ENCODE peak calls at places on chromosomes 6 and 20, in nine cellular contexts. One of them, this sample, is unnamed.

GRCh38 chr6:164561656-164562055 is 747.7 kb downstream of the C6orf118 start:
- DNase-seq in effector CD4-positive, alpha-beta T cell: no peak
- DNase-seq in CD8-positive, alpha-beta T cell: no peak
- DNase-seq in AG09309: no peak
- DNase-seq in cardiac muscle cell: no peak
- DNase-seq in stimulated activated CD8-positive, alpha-beta memory T cell treated with anti-CD3 and anti-CD28 coated beads, Interleukin-4, amount 100 ng/mL, for 1 hour: no peak
- DNase-seq in Daoy: no peak
- DNase-seq in fibroblast of the conjunctiva: no peak
- DNase-seq in HAP-1: no peak
- DNase-seq in this sample: no peak

GRCh38 chr20:63363981-63364536 is 2.9 kb upstream of the CHRNA4 start:
- DNase-seq in CD8-positive, alpha-beta T cell: no peak
- DNase-seq in HAP-1: no peak
- DNase-seq in AG09309: no peak
- DNase-seq in Daoy: no peak
- DNase-seq in effector CD4-positive, alpha-beta T cell: no peak
- DNase-seq in cardiac muscle cell: no peak
- DNase-seq in fibroblast of the conjunctiva: no peak
- DNase-seq in stimulated activated CD8-positive, alpha-beta memory T cell treated with anti-CD3 and anti-CD28 coated beads, Interleukin-4, amount 100 ng/mL, for 1 hour: no peak
- DNase-seq in this sample: no peak

GRCh38 chr6:25882066-25882496 is 8.0 kb upstream of the SLC17A3 start:
- DNase-seq in cardiac muscle cell: peak
- DNase-seq in effector CD4-positive, alpha-beta T cell: peak
- DNase-seq in AG09309: no peak
- DNase-seq in fibroblast of the conjunctiva: no peak
- DNase-seq in CD8-positive, alpha-beta T cell: no peak
- DNase-seq in HAP-1: no peak
- DNase-seq in stimulated activated CD8-positive, alpha-beta memory T cell treated with anti-CD3 and anti-CD28 coated beads, Interleukin-4, amount 100 ng/mL, for 1 hour: peak
- DNase-seq in Daoy: no peak
- DNase-seq in this sample: no peak

GRCh38 chr6:164104432-164104831 is 689.9 kb downstream of the QKI start:
- DNase-seq in cardiac muscle cell: no peak
- DNase-seq in effector CD4-positive, alpha-beta T cell: no peak
- DNase-seq in fibroblast of the conjunctiva: no peak
- DNase-seq in CD8-positive, alpha-beta T cell: no peak
- DNase-seq in AG09309: no peak
- DNase-seq in Daoy: no peak
- DNase-seq in HAP-1: no peak
- DNase-seq in stimulated activated CD8-positive, alpha-beta memory T cell treated with anti-CD3 and anti-CD28 coated beads, Interleukin-4, amount 100 ng/mL, for 1 hour: no peak
- DNase-seq in this sample: no peak

GRCh38 chr20:17614176-17614811 is 44.4 kb downstream of the DSTN start:
- DNase-seq in Daoy: no peak
- DNase-seq in HAP-1: no peak
- DNase-seq in AG09309: no peak
- DNase-seq in fibroblast of the conjunctiva: peak
- DNase-seq in cardiac muscle cell: peak
- DNase-seq in effector CD4-positive, alpha-beta T cell: no peak
- DNase-seq in CD8-positive, alpha-beta T cell: no peak
- DNase-seq in stimulated activated CD8-positive, alpha-beta memory T cell treated with anti-CD3 and anti-CD28 coated beads, Interleukin-4, amount 100 ng/mL, for 1 hour: no peak
- DNase-seq in this sample: no peak

GRCh38 chr20:54397292-54398155 is 77.9 kb upstream of the DOK5 start:
- DNase-seq in AG09309: no peak
- DNase-seq in CD8-positive, alpha-beta T cell: no peak
- DNase-seq in effector CD4-positive, alpha-beta T cell: no peak
- DNase-seq in fibroblast of the conjunctiva: no peak
- DNase-seq in stimulated activated CD8-positive, alpha-beta memory T cell treated with anti-CD3 and anti-CD28 coated beads, Interleukin-4, amount 100 ng/mL, for 1 hour: no peak
- DNase-seq in HAP-1: no peak
- DNase-seq in cardiac muscle cell: no peak
- DNase-seq in Daoy: no peak
- DNase-seq in this sample: no peak

GRCh38 chr20:18428490-18429173 is 38.2 kb downstream of the DZANK1 start:
- DNase-seq in Daoy: peak
- DNase-seq in CD8-positive, alpha-beta T cell: no peak
- DNase-seq in AG09309: no peak
- DNase-seq in stimulated activated CD8-positive, alpha-beta memory T cell treated with anti-CD3 and anti-CD28 coated beads, Interleukin-4, amount 100 ng/mL, for 1 hour: no peak
- DNase-seq in fibroblast of the conjunctiva: peak
- DNase-seq in effector CD4-positive, alpha-beta T cell: no peak
- DNase-seq in HAP-1: no peak
- DNase-seq in cardiac muscle cell: no peak
- DNase-seq in this sample: no peak

GRCh38 chr20:63352811-63353221 is 8.3 kb downstream of the CHRNA4 start:
- DNase-seq in stimulated activated CD8-positive, alpha-beta memory T cell treated with anti-CD3 and anti-CD28 coated beads, Interleukin-4, amount 100 ng/mL, for 1 hour: no peak
- DNase-seq in Daoy: no peak
- DNase-seq in AG09309: no peak
- DNase-seq in cardiac muscle cell: no peak
- DNase-seq in HAP-1: no peak
- DNase-seq in effector CD4-positive, alpha-beta T cell: no peak
- DNase-seq in CD8-positive, alpha-beta T cell: no peak
- DNase-seq in fibroblast of the conjunctiva: no peak
- DNase-seq in this sample: no peak

GRCh38 chr20:32674362-32674789 is 635 bp upstream of the C20orf203 start:
- DNase-seq in fibroblast of the conjunctiva: peak
- DNase-seq in Daoy: peak
- DNase-seq in HAP-1: peak
- DNase-seq in AG09309: no peak
- DNase-seq in cardiac muscle cell: peak
- DNase-seq in CD8-positive, alpha-beta T cell: peak
- DNase-seq in stimulated activated CD8-positive, alpha-beta memory T cell treated with anti-CD3 and anti-CD28 coated beads, Interleukin-4, amount 100 ng/mL, for 1 hour: peak
- DNase-seq in effector CD4-positive, alpha-beta T cell: peak
- DNase-seq in this sample: peak

GRCh38 chr20:21682576-21682975 is 22.9 kb upstream of the PAX1 start:
- DNase-seq in fibroblast of the conjunctiva: no peak
- DNase-seq in effector CD4-positive, alpha-beta T cell: no peak
- DNase-seq in AG09309: no peak
- DNase-seq in stimulated activated CD8-positive, alpha-beta memory T cell treated with anti-CD3 and anti-CD28 coated beads, Interleukin-4, amount 100 ng/mL, for 1 hour: no peak
- DNase-seq in HAP-1: no peak
- DNase-seq in Daoy: peak
- DNase-seq in cardiac muscle cell: peak
- DNase-seq in CD8-positive, alpha-beta T cell: no peak
- DNase-seq in this sample: no peak

This sample was measured in AG09319.